ENCODE peak calls at places on chromosomes 6 and 20, in six cellular contexts. D is dorsolateral prefrontal cortex, I is PC-9, Q is adrenal gland, C is brain microvascular endothelial cell, B is breast epithelium. Z is an unnamed sample.

GRCh38 chr6:122472022-122472340 is 374 bp upstream of the SERINC1 start:
- DNase-seq in D (no peak), I (no peak), Q (no peak), C (no peak), B (no peak), Z (no peak)

GRCh38 chr6:133964052-133964451 is 11.0 kb downstream of the TBPL1 start:
- DNase-seq in D (no peak), I (no peak), Q (no peak), C (peak; percentile 83), B (no peak), Z (no peak)

GRCh38 chr6:122102026-122102425 is 297.4 kb upstream of the HSF2 start:
- DNase-seq in D (no peak), I (no peak), Q (no peak), C (no peak), B (no peak), Z (no peak)

GRCh38 chr6:74899416-74899815 is 306.4 kb downstream of the COL12A1 start:
- DNase-seq in D (no peak), I (peak; percentile 17), Q (no peak), C (peak; percentile 52), B (no peak), Z (no peak)

GRCh38 chr6:90425161-90425641 is 128.6 kb upstream of the BACH2 start:
- DNase-seq in D (no peak), I (no peak), Q (no peak), C (no peak), B (no peak), Z (no peak)

GRCh38 chr6:21317634-21318033 is 275.9 kb upstream of the SOX4 start:
- DNase-seq in D (no peak), I (no peak), Q (no peak), C (no peak), B (no peak), Z (no peak)

GRCh38 chr6:154821099-154821498 is 87.9 kb downstream of the SCAF8 start:
- DNase-seq in D (no peak), I (no peak), Q (no peak), C (no peak), B (no peak), Z (no peak)

GRCh38 chr6:109456710-109457595 is 1.4 kb upstream of the MICAL1 start:
- DNase-seq in D (no peak), I (no peak), Q (peak; percentile 71), C (no peak), B (no peak), Z (peak; percentile 26)

GRCh38 chr6:19697744-19698290 is 139.4 kb upstream of the ID4 start:
- DNase-seq in D (no peak), I (no peak), Q (no peak), C (peak; percentile 91), B (no peak), Z (no peak)

GRCh38 chr6:167858086-167858591 is 31.4 kb downstream of the AFDN start:
- DNase-seq in D (no peak), I (no peak), Q (peak; percentile 20), C (peak; percentile 33), B (no peak), Z (no peak)

GRCh38 chr20:54119744-54120143 is 49.4 kb upstream of the BCAS1 start:
- DNase-seq in D (no peak), I (no peak), Q (no peak), C (no peak), B (no peak), Z (no peak)

GRCh38 chr20:54123587-54124180 is 50.1 kb downstream of the CYP24A1 start:
- DNase-seq in D (no peak), I (peak; percentile 98), Q (peak; percentile 49), C (peak; percentile 98), B (peak; percentile 91), Z (no peak)

GRCh38 chr20:54126809-54127655 is 46.8 kb downstream of the CYP24A1 start:
- DNase-seq in D (no peak), I (no peak), Q (no peak), C (no peak), B (no peak), Z (no peak)

GRCh38 chr20:54122189-54122588 is 51.6 kb downstream of the CYP24A1 start:
- DNase-seq in D (no peak), I (no peak), Q (no peak), C (no peak), B (no peak), Z (no peak)

GRCh38 chr20:54122681-54123586 is 50.9 kb downstream of the CYP24A1 start:
- DNase-seq in D (no peak), I (no peak), Q (no peak), C (no peak), B (no peak), Z (no peak)
- H3K27ac ChIP-seq in D (no peak overlapping the region), I (peak overlapping the region; percentile 99), Q (no peak overlapping the region), C (peak overlapping the region; percentile 91), B (peak overlapping the region; percentile 71), Z (no peak overlapping the region)

GRCh38 chr20:57440678-57441509 is 49.7 kb downstream of the RBM38 start:
- DNase-seq in D (peak; percentile 90), I (no peak), Q (peak; percentile 84), C (no peak), B (peak; percentile 90), Z (peak; percentile 80)
- H3K27ac ChIP-seq in D (peak overlapping the region; percentile 76), I (no peak overlapping the region), Q (peak overlapping the region; percentile 59), C (no peak overlapping the region), B (peak overlapping the region; percentile 93), Z (peak overlapping the region; percentile 97)

GRCh38 chr20:46702447-46703203 is 6.8 kb upstream of the SLC2A10 start:
- DNase-seq in D (no peak), I (no peak), Q (no peak), C (no peak), B (no peak), Z (no peak)
- H3K27ac ChIP-seq in D (no peak overlapping the region), I (no peak overlapping the region), Q (no peak overlapping the region), C (no peak overlapping the region), B (no peak overlapping the region), Z (no peak overlapping the region)

DNA sequence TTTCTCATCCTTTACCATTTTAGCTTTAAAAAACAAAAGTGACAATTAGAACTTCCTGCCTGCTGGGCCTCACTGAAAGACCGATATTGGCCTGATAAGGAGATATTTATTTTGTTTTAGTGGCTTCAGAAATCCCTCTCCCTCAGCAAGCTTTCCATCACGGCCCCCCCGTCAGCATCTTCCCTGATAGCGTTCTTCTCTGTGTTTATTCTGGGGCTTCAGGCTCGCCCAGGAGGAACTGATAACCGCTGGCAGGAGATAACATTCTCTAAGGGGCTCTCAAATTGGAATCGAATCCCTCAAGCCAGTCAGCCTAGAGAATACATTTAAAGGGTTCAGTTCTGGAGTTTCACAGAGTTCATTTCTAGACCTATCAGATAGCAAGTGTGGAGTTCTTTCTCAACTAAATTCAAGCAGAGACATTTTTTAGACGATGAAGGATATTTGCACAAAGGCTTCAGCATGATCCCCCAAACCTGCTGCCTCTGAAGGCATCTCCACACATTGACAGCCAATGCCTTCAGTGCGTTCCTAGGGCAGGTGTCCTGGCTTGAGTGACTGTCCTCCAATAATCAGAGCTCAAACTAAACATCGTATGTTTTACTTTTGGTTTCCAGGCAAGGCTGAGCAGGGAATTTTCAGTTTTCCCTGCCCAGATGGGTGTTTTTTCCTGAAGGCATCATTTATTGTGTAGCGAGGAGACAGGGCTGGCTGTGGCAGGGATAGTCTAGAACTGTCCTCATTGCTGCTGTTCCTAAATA is 17.0 kb downstream of the PRDM1 start:
- DNase-seq in D (no peak), I (peak; percentile 5), Q (no peak), C (no peak), B (no peak), Z (no peak)
- H3K27ac ChIP-seq in D (no peak overlapping the region), I (no peak overlapping the region), Q (no peak overlapping the region), C (no peak overlapping the region), B (peak overlapping the region; percentile 83), Z (no peak overlapping the region)

DNA sequence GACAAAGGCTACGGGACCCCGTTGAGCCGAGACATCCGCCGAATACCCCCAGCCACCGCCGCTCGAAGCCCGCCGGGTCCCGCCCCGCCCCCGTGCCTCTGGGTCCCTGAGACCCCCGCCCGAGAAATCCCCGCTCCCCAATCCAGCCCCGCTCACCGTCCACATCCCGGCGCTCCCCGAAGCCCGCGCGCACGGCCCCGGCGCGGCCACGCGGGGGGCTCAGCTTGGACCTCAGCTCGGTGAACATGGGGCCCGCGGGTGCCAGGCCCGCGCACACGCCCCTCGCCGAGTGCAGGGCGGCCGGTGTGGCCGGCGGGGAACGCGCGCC is 257 bp downstream of the SAMD10 start:
- DNase-seq in D (no peak), I (no peak), Q (no peak), C (no peak), B (no peak), Z (no peak)
- H3K27ac ChIP-seq in D (no peak overlapping the region), I (peak overlapping the region; percentile 31), Q (no peak overlapping the region), C (no peak overlapping the region), B (peak overlapping the region; percentile 85), Z (no peak overlapping the region)

GRCh38 chr20:20548527-20549266 is 163.7 kb downstream of the RALGAPA2 start:
- DNase-seq in D (no peak), I (peak; percentile 9), Q (no peak), C (no peak), B (no peak), Z (no peak)

GRCh38 chr20:20547221-20547875 is 165.1 kb downstream of the RALGAPA2 start:
- DNase-seq in D (no peak), I (no peak), Q (no peak), C (no peak), B (no peak), Z (no peak)

GRCh38 chr20:20549267-20549612 is 163.2 kb downstream of the RALGAPA2 start:
- DNase-seq in D (no peak), I (peak; percentile 8), Q (no peak), C (no peak), B (no peak), Z (no peak)

GRCh38 chr20:20546402-20546801 is 166.0 kb downstream of the RALGAPA2 start:
- DNase-seq in D (no peak), I (no peak), Q (no peak), C (no peak), B (no peak), Z (no peak)

GRCh38 chr20:20547876-20548266 is 164.6 kb downstream of the RALGAPA2 start:
- DNase-seq in D (no peak), I (no peak), Q (no peak), C (no peak), B (no peak), Z (no peak)
- H3K27ac ChIP-seq in D (no peak overlapping the region), I (peak overlapping the region; percentile 97), Q (no peak overlapping the region), C (no peak overlapping the region), B (no peak overlapping the region), Z (no peak overlapping the region)

Z was measured in caudate nucleus.